ENCODE peak calls at places on chromosome 17, in four cellular contexts. J is K562, O is stomach, Z is transverse colon. N is an unnamed sample.
A peak's percentile ranks its signal among the peaks of the same experiment; 100 is the strongest.

GRCh38 chr17:46194393-46195216 is 1.4 kb upstream of the KANSL1 start:
- DNase-seq in O (no peak), Z (no peak), J (peak; percentile 45), N (no peak)

GRCh38 chr17:64741038-64741641 is 79.0 kb upstream of the SMURF2 start:
- DNase-seq in Z (no peak), J (no peak), O (peak; percentile 50), N (peak; percentile 73)

GRCh38 chr17:44002141-44002848 is 2.1 kb upstream of the NAGS start:
- DNase-seq in O (no peak), J (no peak), Z (no peak), N (no peak)

GRCh38 chr17:32298298-32298697 is 32.7 kb downstream of the RHBDL3 start:
- DNase-seq in J (no peak), Z (no peak), O (no peak), N (no peak)

GRCh38 chr17:9240659-9241370 is 219.5 kb downstream of the NTN1 start:
- DNase-seq in J (peak; percentile 30), O (peak; percentile 47), Z (peak; percentile 71), N (peak; percentile 91)

GRCh38 chr17:77735051-77735340 is 223.5 kb upstream of the TNRC6C start:
- DNase-seq in O (no peak), J (no peak), Z (no peak), N (peak; percentile 59)

GRCh38 chr17:76893623-76894358 is 25.6 kb downstream of the MGAT5B start:
- DNase-seq in J (no peak), O (no peak), Z (no peak), N (no peak)

GRCh38 chr17:31560836-31561235 is 169.4 kb downstream of the RAB11FIP4 start:
- DNase-seq in Z (no peak), O (no peak), J (no peak), N (no peak)

GRCh38 chr17:81128774-81129173 is 36.5 kb upstream of the PVALEF start:
- DNase-seq in Z (no peak), O (no peak), J (no peak), N (no peak)

GRCh38 chr17:152860-153420 is 15.6 kb downstream of the SCGB1C2 start:
- DNase-seq in J (no peak), Z (no peak), O (no peak), N (peak; percentile 33)

GRCh38 chr17:39614545-39615157 is 6.9 kb upstream of the NEUROD2 start:
- DNase-seq in O (no peak), Z (no peak), J (no peak), N (no peak)

GRCh38 chr17:77963441-77963840 is 4.9 kb downstream of the TNRC6C start:
- DNase-seq in J (peak; percentile 20), Z (peak; percentile 35), O (no peak), N (no peak)

GRCh38 chr17:2357237-2357636 is 19.9 kb downstream of the SGSM2 start:
- DNase-seq in J (no peak), Z (no peak), O (no peak), N (no peak)

GRCh38 chr17:81418710-81419332 is 23.6 kb downstream of the BAHCC1 start:
- DNase-seq in Z (no peak), O (no peak), J (no peak), N (no peak)

GRCh38 chr17:79938696-79939435 is 96.8 kb downstream of the TBC1D16 start:
- DNase-seq in O (no peak), Z (no peak), J (no peak), N (no peak)

GRCh38 chr17:57142925-57143324 is 57.9 kb downstream of the AKAP1 start:
- DNase-seq in J (no peak), Z (no peak), O (no peak), N (no peak)

GRCh38 chr17:82396601-82397435 is 21.3 kb upstream of the HEXD start:
- DNase-seq in O (no peak), J (no peak), Z (no peak), N (no peak)

GRCh38 chr17:76772842-76773521 is 35.1 kb downstream of the MFSD11 start:
- DNase-seq in O (no peak), J (no peak), Z (no peak), N (no peak)

GRCh38 chr17:17693253-17693954 is 12.1 kb downstream of the RAI1 start:
- DNase-seq in J (no peak), O (peak; percentile 90), Z (peak; percentile 31), N (no peak)

GRCh38 chr17:39605492-39606433 is 2.0 kb downstream of the NEUROD2 start:
- DNase-seq in Z (no peak), O (no peak), J (no peak), N (no peak)

GRCh38 chr17:45873728-45874127 is 20.6 kb upstream of the MAPT start:
- DNase-seq in J (no peak), Z (no peak), O (no peak), N (no peak)

GRCh38 chr17:58344047-58344790 is 7.8 kb downstream of the SUPT4H1 start:
- DNase-seq in J (no peak), O (peak; percentile 53), Z (peak; percentile 70), N (no peak)

GRCh38 chr17:17127730-17128291 is 78.3 kb downstream of the PLD6 start:
- DNase-seq in O (no peak), Z (no peak), J (no peak), N (no peak)

GRCh38 chr17:81334419-81334896 is 39.4 kb upstream of the SLC38A10 start:
- DNase-seq in J (no peak), O (no peak), Z (no peak), N (no peak)

GRCh38 chr17:55285340-55286301 is 20.9 kb downstream of the HLF start:
- DNase-seq in J (no peak), Z (peak; percentile 87), O (peak; percentile 90), N (peak; percentile 90)

GRCh38 chr17:81867123-81867951 is 3.8 kb downstream of the ARHGDIA start:
- DNase-seq in O (peak; percentile 52), Z (peak; percentile 63), J (no peak), N (no peak)

GRCh38 chr17:29176500-29177351 is 3.5 kb downstream of the MYO18A start:
- DNase-seq in J (peak; percentile 77), Z (peak; percentile 82), O (peak; percentile 92), N (no peak)

DNA sequence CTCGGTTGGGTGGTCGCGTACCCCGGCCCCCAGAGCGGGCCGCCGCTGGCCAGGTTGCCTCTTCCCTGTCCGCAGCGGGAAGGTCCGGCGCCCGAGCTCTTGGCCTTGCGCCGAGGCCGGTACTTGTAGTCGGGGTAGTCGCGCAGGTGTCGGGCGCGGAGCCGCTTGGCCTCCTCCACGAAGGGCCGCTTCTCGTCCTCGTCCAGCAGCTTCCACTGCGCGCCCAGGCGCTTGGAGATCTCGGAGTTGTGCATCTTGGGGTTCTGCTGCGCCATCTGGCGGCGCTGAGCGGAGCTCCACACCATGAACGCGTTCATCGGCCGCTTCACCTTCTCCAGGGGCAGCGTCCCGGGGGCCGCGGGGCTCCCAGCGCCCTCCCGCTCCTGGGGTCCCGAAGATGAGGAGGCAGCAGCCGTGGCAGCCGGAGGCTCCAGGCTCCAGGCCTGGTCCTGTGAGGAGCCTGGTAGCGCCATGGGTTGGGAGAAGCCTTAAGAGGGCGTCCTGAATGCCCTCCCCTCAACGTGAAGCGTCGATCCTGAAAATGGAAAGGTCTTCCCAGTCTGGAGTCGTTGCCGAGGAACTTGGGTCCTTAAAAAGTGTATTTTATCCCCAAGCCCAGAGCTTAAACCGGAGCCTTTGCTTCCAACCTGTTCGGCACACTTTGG is 558 bp downstream of the SOX15 start:
- DNase-seq in Z (peak; percentile 81), O (peak; percentile 86), J (no peak), N (peak; percentile 92)
- TF ChIP-seq POLR2AphosphoS5 in Z (peak; percentile 44), O (peak; percentile 37), J (no peak), N (no peak)

DNA sequence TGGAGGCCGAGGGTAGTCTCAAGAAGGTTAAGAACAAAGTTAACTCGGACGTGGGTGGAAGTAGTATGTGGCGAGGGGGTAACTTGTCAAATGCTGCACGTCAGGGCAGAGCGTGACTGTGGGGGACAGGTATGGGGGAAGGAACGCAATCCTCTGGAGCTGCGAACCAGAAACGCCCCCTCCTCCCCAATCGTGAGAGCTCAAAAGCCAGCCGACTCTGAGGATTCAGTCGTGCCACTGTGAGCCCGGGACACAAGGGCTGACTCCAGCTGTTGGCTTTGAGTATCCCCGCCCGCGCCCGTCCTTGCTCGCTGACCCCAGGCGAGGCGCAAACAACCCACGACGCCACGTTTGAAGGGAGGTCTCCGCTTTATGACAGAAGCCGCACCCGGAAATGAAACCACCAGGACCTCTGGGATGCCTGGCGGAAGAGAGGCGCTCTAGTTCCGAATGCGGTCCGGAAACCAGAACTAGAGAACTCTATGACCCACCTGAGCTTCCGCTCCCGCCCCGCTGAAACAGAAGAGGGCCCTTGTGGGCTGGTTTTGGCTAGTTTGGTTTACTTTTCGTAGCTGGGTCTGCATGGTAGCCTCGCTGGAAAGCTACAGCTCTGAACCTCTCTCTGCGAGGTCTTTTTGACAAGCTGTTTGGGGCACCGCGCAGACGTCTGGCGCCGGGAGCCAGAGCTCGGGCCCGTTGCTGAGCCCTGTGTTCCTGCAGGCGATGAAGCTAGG is at the start of gene PEX12:
- DNase-seq in J (peak; percentile 78), O (peak; percentile 88), Z (peak; percentile 91), N (peak; percentile 93)
- TF ChIP-seq POLR2A in J (peak; percentile 96), O (no peak), Z (peak; percentile 78), N (peak; percentile 84)

GRCh38 chr17:53919356-53919755 is 96.6 kb downstream of the KIF2B start:
- DNase-seq in O (no peak), J (no peak), Z (no peak), N (no peak)

GRCh38 chr17:53924530-53925455 is 102.1 kb downstream of the KIF2B start:
- DNase-seq in Z (no peak), O (no peak), J (no peak), N (no peak)
- TF ChIP-seq EP300 in Z (no peak), O (no peak), J (no peak), N (no peak)

DNA sequence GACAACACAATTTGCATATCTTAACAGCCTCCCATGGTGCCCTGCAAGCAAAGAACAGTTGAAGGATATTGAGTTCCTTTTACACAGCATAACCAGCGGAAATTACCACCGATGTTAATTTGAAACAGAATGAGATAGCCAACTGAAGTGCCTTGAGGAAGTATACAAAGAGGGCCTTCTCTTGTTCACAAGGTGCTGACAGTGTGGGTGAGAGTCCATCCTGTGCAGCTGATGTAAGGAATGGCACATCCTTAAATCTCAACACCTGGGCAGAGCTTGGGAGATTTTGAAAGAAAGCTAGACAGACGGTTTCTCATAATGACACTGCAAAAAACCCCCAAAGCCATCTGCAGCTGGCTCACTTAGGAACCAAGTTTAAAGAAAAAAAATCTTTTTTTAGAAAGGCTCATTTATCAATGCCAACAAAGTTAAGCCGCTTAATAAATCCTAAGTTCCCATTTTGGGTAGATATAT is 818.6 kb downstream of the KCNJ2 start:
- DNase-seq in J (no peak), Z (no peak), O (no peak), N (no peak)
- TF ChIP-seq POLR2AphosphoS5 in J (no peak), Z (no peak), O (no peak), N (no peak)

GRCh38 chr17:34257299-34257985 is 2.4 kb downstream of the CCL2 start:
- DNase-seq in J (no peak), Z (no peak), O (no peak), N (no peak)
- TF ChIP-seq POLR2A in J (no peak), Z (no peak), O (no peak), N (no peak)